ENCODE peak calls at places on chromosomes 5 and 9, in six cellular contexts. One of them, this sample, is unnamed.

GRCh38 chr5:108531367-108532211 is 149.7 kb upstream of the FBXL17 start:
- DNase-seq in cardiac muscle cell: peak
- DNase-seq in choroid plexus epithelial cell: peak
- DNase-seq in stomach: no peak
- DNase-seq in AG04450: peak
- DNase-seq in ovary: no peak
- DNase-seq in this sample: no peak

GRCh38 chr5:59522201-59522831 is 371.2 kb downstream of the PDE4D start:
- DNase-seq in AG04450: no peak
- DNase-seq in choroid plexus epithelial cell: no peak
- DNase-seq in stomach: no peak
- DNase-seq in cardiac muscle cell: no peak
- DNase-seq in ovary: no peak
- DNase-seq in this sample: no peak

GRCh38 chr9:132877447-132877817 is 652 bp downstream of the AK8 start:
- DNase-seq in ovary: no peak
- DNase-seq in cardiac muscle cell: no peak
- DNase-seq in AG04450: no peak
- DNase-seq in choroid plexus epithelial cell: no peak
- DNase-seq in stomach: no peak
- DNase-seq in this sample: no peak

GRCh38 chr5:95641803-95642220 is 4.8 kb upstream of the RFESD start:
- DNase-seq in AG04450: no peak
- DNase-seq in ovary: no peak
- DNase-seq in stomach: peak
- DNase-seq in cardiac muscle cell: no peak
- DNase-seq in choroid plexus epithelial cell: peak
- DNase-seq in this sample: no peak

GRCh38 chr5:150289551-150290390 is at the start of gene CAMK2A:
- DNase-seq in ovary: peak
- DNase-seq in cardiac muscle cell: no peak
- DNase-seq in AG04450: no peak
- DNase-seq in stomach: no peak
- DNase-seq in choroid plexus epithelial cell: no peak
- DNase-seq in this sample: no peak

GRCh38 chr9:71758785-71759184 is 9.5 kb downstream of the CEMIP2 start:
- DNase-seq in choroid plexus epithelial cell: peak
- DNase-seq in stomach: no peak
- DNase-seq in AG04450: no peak
- DNase-seq in cardiac muscle cell: no peak
- DNase-seq in ovary: no peak
- DNase-seq in this sample: no peak

GRCh38 chr5:33180900-33181299 is 259.9 kb upstream of the TARS1 start:
- DNase-seq in ovary: no peak
- DNase-seq in AG04450: peak
- DNase-seq in stomach: no peak
- DNase-seq in cardiac muscle cell: peak
- DNase-seq in choroid plexus epithelial cell: peak
- DNase-seq in this sample: no peak

GRCh38 chr9:37984672-37985611 is 81.0 kb upstream of the SLC25A51 start:
- DNase-seq in ovary: no peak
- DNase-seq in stomach: no peak
- DNase-seq in choroid plexus epithelial cell: peak
- DNase-seq in cardiac muscle cell: no peak
- DNase-seq in AG04450: no peak
- DNase-seq in this sample: no peak

GRCh38 chr9:126615791-126616447 is 2.2 kb downstream of the LMX1B start:
- DNase-seq in ovary: no peak
- DNase-seq in cardiac muscle cell: no peak
- DNase-seq in choroid plexus epithelial cell: no peak
- DNase-seq in AG04450: no peak
- DNase-seq in stomach: no peak
- DNase-seq in this sample: no peak

GRCh38 chr5:126973193-126973592 is 57.2 kb downstream of the MARCHF3 start:
- DNase-seq in ovary: no peak
- DNase-seq in cardiac muscle cell: no peak
- DNase-seq in choroid plexus epithelial cell: no peak
- DNase-seq in stomach: no peak
- DNase-seq in AG04450: no peak
- DNase-seq in this sample: no peak

GRCh38 chr5:1000329-1000728 is 8.3 kb upstream of the NKD2 start:
- DNase-seq in choroid plexus epithelial cell: no peak
- DNase-seq in stomach: peak
- DNase-seq in ovary: no peak
- DNase-seq in cardiac muscle cell: no peak
- DNase-seq in AG04450: no peak
- DNase-seq in this sample: peak

GRCh38 chr5:133779828-133780475 is 167.6 kb upstream of the FSTL4 start:
- DNase-seq in choroid plexus epithelial cell: no peak
- DNase-seq in ovary: no peak
- DNase-seq in cardiac muscle cell: peak
- DNase-seq in stomach: no peak
- DNase-seq in AG04450: no peak
- DNase-seq in this sample: peak

GRCh38 chr9:96129698-96130097 is 172.3 kb downstream of the HSD17B3 start:
- DNase-seq in AG04450: no peak
- DNase-seq in cardiac muscle cell: no peak
- DNase-seq in stomach: no peak
- DNase-seq in choroid plexus epithelial cell: no peak
- DNase-seq in ovary: no peak
- DNase-seq in this sample: no peak

GRCh38 chr5:175032741-175033151 is 308.4 kb downstream of the MSX2 start:
- DNase-seq in cardiac muscle cell: no peak
- DNase-seq in choroid plexus epithelial cell: no peak
- DNase-seq in AG04450: no peak
- DNase-seq in ovary: no peak
- DNase-seq in stomach: no peak
- DNase-seq in this sample: no peak

GRCh38 chr5:175035882-175036533 is 311.6 kb downstream of the MSX2 start:
- DNase-seq in ovary: no peak
- DNase-seq in AG04450: no peak
- DNase-seq in stomach: no peak
- DNase-seq in choroid plexus epithelial cell: no peak
- DNase-seq in cardiac muscle cell: no peak
- DNase-seq in this sample: no peak

GRCh38 chr5:175032013-175032412 is 307.6 kb downstream of the MSX2 start:
- DNase-seq in choroid plexus epithelial cell: no peak
- DNase-seq in cardiac muscle cell: no peak
- DNase-seq in stomach: peak
- DNase-seq in AG04450: no peak
- DNase-seq in ovary: no peak
- DNase-seq in this sample: no peak

GRCh38 chr5:175034924-175035323 is 310.5 kb downstream of the MSX2 start:
- DNase-seq in cardiac muscle cell: no peak
- DNase-seq in ovary: no peak
- DNase-seq in stomach: no peak
- DNase-seq in AG04450: no peak
- DNase-seq in choroid plexus epithelial cell: no peak
- DNase-seq in this sample: no peak

GRCh38 chr5:175037820-175038219 is 313.4 kb downstream of the MSX2 start:
- DNase-seq in AG04450: no peak
- DNase-seq in choroid plexus epithelial cell: no peak
- DNase-seq in stomach: no peak
- DNase-seq in cardiac muscle cell: no peak
- DNase-seq in ovary: no peak
- DNase-seq in this sample: no peak
- TF ChIP-seq CTCF in AG04450: no peak
- TF ChIP-seq CTCF in choroid plexus epithelial cell: no peak
- TF ChIP-seq CTCF in stomach: no peak
- TF ChIP-seq CTCF in cardiac muscle cell: no peak
- TF ChIP-seq CTCF in ovary: no peak
- TF ChIP-seq CTCF in this sample: no peak

DNA sequence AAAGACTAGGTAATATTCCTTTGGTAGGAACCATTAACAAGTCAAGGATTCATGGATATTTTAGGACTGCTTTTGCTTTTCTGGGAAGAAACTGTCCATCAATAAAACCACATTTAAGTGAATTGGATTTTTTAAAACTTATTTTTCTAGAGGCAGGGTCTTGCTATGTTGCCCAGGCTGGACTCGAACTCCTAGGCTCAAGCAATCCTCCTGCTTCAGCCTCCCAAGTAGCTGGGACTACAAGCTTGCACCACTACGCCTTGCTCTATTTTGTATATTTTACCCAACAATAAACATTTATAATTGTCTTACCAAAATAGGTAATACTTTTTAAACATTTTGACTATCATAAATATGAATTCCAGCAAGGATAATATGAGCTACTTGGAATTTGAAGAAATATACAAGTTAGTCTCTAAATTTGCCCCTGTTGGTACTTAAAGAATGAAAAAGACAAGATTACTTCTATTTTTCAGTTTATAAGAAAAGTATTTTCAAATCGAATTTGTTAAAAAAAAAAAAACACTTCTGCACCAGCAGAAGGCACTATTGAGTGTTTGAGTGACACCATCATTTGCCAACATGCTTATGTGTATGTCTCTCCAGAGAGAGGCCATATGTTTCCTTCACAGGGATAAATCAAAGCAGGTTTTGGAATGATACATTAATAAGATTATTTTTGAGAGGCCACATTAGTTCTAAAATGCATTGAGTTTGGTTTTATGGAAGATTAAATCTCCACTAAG is 60.0 kb upstream of the CARTPT start:
- DNase-seq in AG04450: no peak
- DNase-seq in ovary: no peak
- DNase-seq in choroid plexus epithelial cell: peak
- DNase-seq in cardiac muscle cell: no peak
- DNase-seq in stomach: no peak
- DNase-seq in this sample: no peak
- TF ChIP-seq CTCF in AG04450: no peak
- TF ChIP-seq CTCF in ovary: no peak
- TF ChIP-seq CTCF in choroid plexus epithelial cell: peak
- TF ChIP-seq CTCF in cardiac muscle cell: peak
- TF ChIP-seq CTCF in stomach: no peak
- TF ChIP-seq CTCF in this sample: peak

GRCh38 chr9:23258569-23258968 is 567.5 kb downstream of the ELAVL2 start:
- DNase-seq in stomach: no peak
- DNase-seq in AG04450: no peak
- DNase-seq in choroid plexus epithelial cell: no peak
- DNase-seq in cardiac muscle cell: no peak
- DNase-seq in ovary: no peak
- DNase-seq in this sample: no peak

DNA sequence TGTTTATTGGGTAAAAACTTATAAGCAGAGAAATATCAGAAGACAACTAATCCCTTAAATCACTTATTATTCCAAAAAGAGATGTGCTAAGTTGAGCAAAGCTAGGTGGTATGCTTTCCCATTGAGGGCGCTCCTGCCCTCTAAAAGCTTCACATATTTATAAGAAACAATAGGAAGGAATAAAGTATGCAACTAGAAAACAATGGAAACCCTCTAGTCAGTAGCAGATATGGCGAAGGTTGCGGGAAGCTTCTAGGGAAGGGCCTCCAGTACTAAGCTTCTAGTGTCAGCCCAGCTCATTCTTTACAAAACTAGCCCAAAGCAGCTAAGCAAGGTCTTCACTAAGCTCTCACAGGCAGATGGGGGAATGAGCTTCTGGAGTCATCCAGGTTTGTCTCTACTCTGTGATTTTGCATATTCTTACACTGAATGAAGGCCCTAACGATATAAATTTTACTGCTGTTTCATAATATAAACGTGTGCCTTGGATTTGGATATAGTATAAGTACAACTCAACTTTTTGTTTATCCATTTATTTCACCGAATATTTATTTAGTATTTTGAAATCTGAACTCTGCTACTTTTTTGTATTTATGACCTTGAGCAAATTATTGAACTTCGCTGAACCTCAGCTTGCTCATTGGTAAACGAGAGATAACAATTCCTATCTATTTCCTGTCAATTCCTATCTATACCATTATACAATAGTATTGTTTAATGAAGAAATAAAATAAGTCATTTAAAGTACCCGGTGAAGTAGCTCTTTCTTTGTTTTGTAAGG is 571.4 kb downstream of the ELAVL2 start:
- DNase-seq in cardiac muscle cell: peak
- DNase-seq in AG04450: no peak
- DNase-seq in ovary: no peak
- DNase-seq in choroid plexus epithelial cell: no peak
- DNase-seq in stomach: no peak
- DNase-seq in this sample: no peak
- TF ChIP-seq CTCF in cardiac muscle cell: no peak
- TF ChIP-seq CTCF in AG04450: no peak
- TF ChIP-seq CTCF in ovary: no peak
- TF ChIP-seq CTCF in choroid plexus epithelial cell: no peak
- TF ChIP-seq CTCF in stomach: no peak
- TF ChIP-seq CTCF in this sample: no peak

GRCh38 chr9:107767711-107768110 is 278.1 kb upstream of the KLF4 start:
- DNase-seq in stomach: no peak
- DNase-seq in choroid plexus epithelial cell: no peak
- DNase-seq in ovary: no peak
- DNase-seq in AG04450: no peak
- DNase-seq in cardiac muscle cell: no peak
- DNase-seq in this sample: no peak
- TF ChIP-seq CTCF in stomach: no peak
- TF ChIP-seq CTCF in choroid plexus epithelial cell: no peak
- TF ChIP-seq CTCF in ovary: no peak
- TF ChIP-seq CTCF in AG04450: no peak
- TF ChIP-seq CTCF in cardiac muscle cell: no peak
- TF ChIP-seq CTCF in this sample: no peak

DNA sequence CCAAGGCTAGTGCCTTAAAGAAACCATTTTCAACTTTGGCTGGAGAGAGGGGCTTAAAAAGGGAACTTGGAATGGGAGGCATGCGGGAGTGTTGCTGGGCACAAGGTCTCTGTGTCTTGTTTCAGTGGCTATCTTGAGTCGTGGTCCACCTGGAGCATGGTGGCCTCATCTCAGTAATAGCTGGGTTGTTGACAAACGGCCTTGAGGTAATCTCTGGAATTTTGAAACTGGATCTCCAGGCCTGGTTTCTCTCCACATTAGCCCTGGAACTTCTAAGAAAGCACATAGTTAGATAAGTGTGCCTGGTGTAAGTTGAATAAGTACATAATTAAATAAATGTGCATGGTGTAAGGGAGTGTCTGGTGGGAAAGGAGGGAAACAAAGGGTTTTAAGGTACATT is 62.3 kb downstream of the INIP start:
- DNase-seq in AG04450: no peak
- DNase-seq in cardiac muscle cell: no peak
- DNase-seq in choroid plexus epithelial cell: no peak
- DNase-seq in ovary: no peak
- DNase-seq in stomach: no peak
- DNase-seq in this sample: no peak
- TF ChIP-seq CTCF in AG04450: no peak
- TF ChIP-seq CTCF in cardiac muscle cell: no peak
- TF ChIP-seq CTCF in choroid plexus epithelial cell: no peak
- TF ChIP-seq CTCF in ovary: no peak
- TF ChIP-seq CTCF in stomach: no peak
- TF ChIP-seq CTCF in this sample: no peak